ENCODE peak calls at places on chromosomes 2 and 18, in five cellular contexts. V is GM23248, E is neural progenitor cell, B is K562, J is astrocyte. K is an unnamed sample. For H4K20me1, the result is how much of the 10 kb centered on the place peaks cover.

GRCh38 chr2:84938194-84938879 is 32.6 kb upstream of the KCMF1 start:
- DNase-seq in B (no peak), V (peak), J (peak), E (no peak), K (peak)

GRCh38 chr2:219513787-219514186 is 495 bp upstream of the ASIC4 start:
- DNase-seq in J (no peak), E (no peak), B (no peak), V (no peak), K (no peak)

GRCh38 chr2:128380061-128380889 is 61.6 kb upstream of the HS6ST1 start:
- DNase-seq in J (no peak), E (no peak), V (no peak), B (no peak), K (no peak)

GRCh38 chr2:232749331-232749730 is 27.0 kb downstream of the KCNJ13 start:
- DNase-seq in E (no peak), V (no peak), B (no peak), J (no peak), K (no peak)

GRCh38 chr2:198776616-198777406 is 680.9 kb downstream of the SATB2 start:
- DNase-seq in V (no peak), B (no peak), J (no peak), E (no peak), K (no peak)

GRCh38 chr2:10909050-10909995 is 2.4 kb upstream of the KCNF1 start:
- DNase-seq in J (no peak), V (no peak), B (peak), E (peak), K (peak)

GRCh38 chr2:184646177-184646576 is 47.8 kb downstream of the ZNF804A start:
- DNase-seq in V (peak), E (peak), J (peak), B (no peak), K (peak)

GRCh38 chr2:130391872-130392670 is 36.2 kb downstream of the PTPN18 start:
- DNase-seq in E (no peak), V (peak), J (no peak), B (no peak), K (no peak)

GRCh38 chr2:106963893-106964292 is 77.9 kb upstream of the ST6GAL2 start:
- DNase-seq in J (no peak), B (no peak), E (no peak), V (no peak), K (no peak)

GRCh38 chr2:226661789-226662545 is 137.7 kb downstream of the IRS1 start:
- DNase-seq in E (no peak), V (peak), J (peak), B (peak), K (peak)

GRCh38 chr2:179050735-179051134 is 798 bp upstream of the CCDC141 start:
- DNase-seq in E (no peak), V (no peak), J (no peak), B (no peak), K (no peak)

GRCh38 chr2:232327089-232328037 is 51.2 kb upstream of the ALPP start:
- DNase-seq in J (peak), V (peak), B (peak), E (peak), K (peak)

GRCh38 chr2:119826370-119826961 is 66.7 kb downstream of the PTPN4 start:
- DNase-seq in B (peak), J (no peak), E (peak), V (peak), K (peak)

GRCh38 chr18:80148316-80149199 is 39.5 kb downstream of the ADNP2 start:
- DNase-seq in J (peak), B (no peak), E (no peak), V (peak), K (no peak)

GRCh38 chr2:38968021-38968420 is 78.3 kb downstream of the ARHGEF33 start:
- DNase-seq in E (no peak), V (no peak), J (no peak), B (no peak), K (no peak)

GRCh38 chr2:223060201-223060825 is 8.3 kb downstream of the KCNE4 start:
- DNase-seq in V (no peak), E (no peak), B (no peak), J (no peak), K (no peak)

GRCh38 chr2:161988589-161988988 is 85.4 kb downstream of the DPP4 start:
- DNase-seq in B (no peak), J (peak), E (peak), V (peak), K (peak)

GRCh38 chr2:161991991-161992390 is 82.0 kb downstream of the DPP4 start:
- DNase-seq in E (no peak), J (peak), B (no peak), V (no peak), K (peak)

GRCh38 chr2:161990036-161990435 is 84.0 kb downstream of the DPP4 start:
- DNase-seq in E (no peak), J (no peak), B (no peak), V (no peak), K (no peak)

GRCh38 chr2:161992526-161992925 is 81.5 kb downstream of the DPP4 start:
- DNase-seq in E (no peak), J (peak), B (no peak), V (no peak), K (no peak)

GRCh38 chr2:161990741-161991140 is 83.3 kb downstream of the DPP4 start:
- DNase-seq in B (no peak), J (peak), V (peak), E (no peak), K (peak)
- H4K20me1 ChIP-seq in B (under half), J (under half), V (under half), E (under half), K (under half)

GRCh38 chr2:73937103-73937885 is 10.6 kb downstream of the DGUOK start:
- DNase-seq in B (peak), V (no peak), J (peak), E (no peak), K (no peak)
- H4K20me1 ChIP-seq in B (under half), V (half or more), J (half or more), E (half or more), K (under half)

GRCh38 chr2:241645056-241645914 is 7.8 kb downstream of the ATG4B start:
- DNase-seq in B (no peak), V (no peak), E (no peak), J (no peak), K (no peak)
- H4K20me1 ChIP-seq in B (under half), V (under half), E (half or more), J (half or more), K (under half)

GRCh38 chr2:134201559-134201958 is 52.3 kb upstream of the MGAT5 start:
- DNase-seq in J (no peak), B (no peak), V (no peak), E (no peak), K (no peak)

GRCh38 chr2:134199123-134199522 is 54.7 kb upstream of the MGAT5 start:
- DNase-seq in V (no peak), E (no peak), B (no peak), J (no peak), K (no peak)

GRCh38 chr2:134198006-134198634 is 55.8 kb upstream of the MGAT5 start:
- DNase-seq in V (no peak), B (no peak), J (no peak), E (no peak), K (no peak)

GRCh38 chr2:134202361-134202760 is 51.5 kb upstream of the MGAT5 start:
- DNase-seq in J (no peak), V (peak), E (peak), B (no peak), K (no peak)

DNA sequence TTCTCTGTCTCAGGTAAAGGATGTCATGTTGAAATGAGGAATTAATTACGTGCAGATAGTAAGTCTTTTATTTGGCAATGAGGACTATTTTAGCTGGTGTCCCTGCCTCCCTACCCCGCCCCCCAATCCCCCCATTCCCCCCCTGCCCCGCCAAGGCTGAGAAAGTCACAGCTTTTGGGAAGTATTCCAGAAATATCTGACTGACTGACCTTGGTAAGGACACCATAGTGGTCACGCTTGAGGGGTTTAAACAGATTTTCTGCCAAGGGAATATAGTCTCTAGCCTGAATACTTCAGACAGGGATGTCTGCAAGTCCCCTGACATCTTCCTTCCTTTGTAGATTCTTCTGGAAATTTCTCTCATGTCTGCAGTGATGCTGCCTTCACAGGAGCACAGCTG is 53.8 kb upstream of the MGAT5 start:
- DNase-seq in B (no peak), V (no peak), J (no peak), E (no peak), K (no peak)
- H4K20me1 ChIP-seq in B (under half), V (under half), J (under half), E (under half), K (under half)

DNA sequence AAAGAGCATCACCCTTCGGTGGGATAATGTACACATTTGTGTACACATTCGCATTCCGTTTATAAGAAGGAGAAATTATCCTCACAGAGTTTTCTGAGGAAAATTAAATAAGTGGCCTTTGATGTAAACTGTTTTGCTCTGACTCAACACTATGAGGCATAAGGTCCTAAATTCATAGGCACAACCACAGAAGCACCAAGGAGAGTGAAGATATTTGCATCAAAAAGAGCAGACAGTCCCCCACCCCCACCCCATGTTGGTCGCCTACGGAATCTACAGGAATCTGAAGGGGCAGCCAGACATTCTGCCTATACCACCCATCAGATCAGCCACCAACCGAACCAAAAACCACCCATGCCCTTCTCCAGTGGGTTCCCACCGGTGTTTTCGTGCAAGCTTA is 33.0 kb downstream of the BCL11A start:
- DNase-seq in E (no peak), V (peak), J (peak), B (no peak), K (no peak)
- H4K20me1 ChIP-seq in E (under half), V (under half), J (under half), B (under half), K (under half)

GRCh38 chr2:204530464-204530805 is 14.8 kb upstream of the PARD3B start:
- DNase-seq in B (no peak), J (no peak), E (no peak), V (no peak), K (no peak)

GRCh38 chr2:204535764-204536163 is 9.5 kb upstream of the PARD3B start:
- DNase-seq in V (no peak), B (no peak), J (no peak), E (no peak), K (peak)

GRCh38 chr2:204529795-204530463 is 15.3 kb upstream of the PARD3B start:
- DNase-seq in E (no peak), V (no peak), B (no peak), J (no peak), K (no peak)

GRCh38 chr2:204535356-204535755 is 9.9 kb upstream of the PARD3B start:
- DNase-seq in V (no peak), J (no peak), E (no peak), B (no peak), K (no peak)

DNA sequence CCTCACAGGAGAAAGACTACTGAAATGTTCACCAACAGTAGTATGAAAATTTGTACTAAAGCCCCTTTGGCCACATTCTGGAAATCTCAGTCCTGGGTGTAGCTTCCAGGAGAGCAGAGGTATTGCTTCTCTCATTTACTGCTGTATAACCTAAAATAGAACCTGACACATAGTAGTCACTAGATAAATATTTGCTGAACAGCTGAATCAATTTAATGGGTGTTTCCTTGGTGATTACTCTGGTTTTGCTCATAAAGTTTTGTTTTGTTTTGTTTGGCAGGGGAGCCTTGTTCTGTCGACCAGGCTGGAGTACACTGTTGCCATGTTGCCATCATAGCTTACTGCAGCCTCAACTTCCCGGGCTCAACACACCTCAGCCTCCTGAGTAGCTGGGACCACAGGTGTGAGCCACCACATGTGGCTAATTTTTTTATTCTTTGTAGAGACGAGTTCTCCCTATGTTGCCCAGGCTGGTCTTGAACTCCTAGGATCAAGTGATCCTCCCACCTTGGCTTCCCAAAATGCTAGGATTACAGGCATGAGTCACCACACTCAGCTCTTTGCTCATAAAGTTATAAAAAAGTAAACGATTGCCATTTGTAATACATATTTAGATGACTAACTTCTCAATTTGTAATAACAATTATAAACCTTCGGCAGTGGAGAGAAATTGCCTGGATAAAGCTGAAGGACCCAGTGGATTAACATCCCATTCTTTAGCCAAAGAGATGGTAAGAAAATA is 11.5 kb upstream of the PARD3B start:
- DNase-seq in J (peak), E (no peak), V (peak), B (no peak), K (peak)
- H4K20me1 ChIP-seq in J (under half), E (under half), V (under half), B (under half), K (under half)

DNA sequence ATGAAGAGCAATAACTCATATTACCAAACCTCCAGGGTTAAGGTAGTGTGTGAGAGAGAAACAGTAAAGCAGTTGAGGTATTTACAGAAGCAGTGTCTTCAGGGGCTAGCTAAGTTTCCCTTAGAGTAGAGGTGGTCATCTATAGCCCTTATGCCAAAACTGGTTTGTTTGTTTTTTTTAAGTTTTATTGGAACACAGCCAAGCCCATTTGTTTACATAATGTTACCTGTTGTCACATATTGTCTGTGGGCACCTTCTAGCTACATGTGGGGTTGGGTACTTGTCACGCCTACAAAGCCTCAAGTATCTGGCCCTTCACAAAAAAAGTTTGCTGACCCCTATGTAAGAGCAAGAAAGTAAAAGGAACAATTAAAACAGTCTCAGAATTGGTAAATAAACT is 39.4 kb downstream of the ACTR2 start:
- DNase-seq in B (no peak), V (no peak), E (no peak), J (no peak), K (no peak)
- H4K20me1 ChIP-seq in B (under half), V (under half), E (under half), J (half or more), K (under half)

GRCh38 chr18:48614005-48614404 is 75.2 kb downstream of the CTIF start:
- DNase-seq in V (no peak), B (no peak), E (no peak), J (no peak), K (no peak)

GRCh38 chr18:48619016-48619415 is 80.2 kb downstream of the CTIF start:
- DNase-seq in V (no peak), B (no peak), E (no peak), J (no peak), K (no peak)

GRCh38 chr18:48619501-48619900 is 80.7 kb downstream of the CTIF start:
- DNase-seq in J (no peak), B (no peak), E (no peak), V (no peak), K (no peak)

GRCh38 chr18:48615566-48616401 is 77.0 kb downstream of the CTIF start:
- DNase-seq in J (no peak), V (no peak), B (no peak), E (no peak), K (no peak)

DNA sequence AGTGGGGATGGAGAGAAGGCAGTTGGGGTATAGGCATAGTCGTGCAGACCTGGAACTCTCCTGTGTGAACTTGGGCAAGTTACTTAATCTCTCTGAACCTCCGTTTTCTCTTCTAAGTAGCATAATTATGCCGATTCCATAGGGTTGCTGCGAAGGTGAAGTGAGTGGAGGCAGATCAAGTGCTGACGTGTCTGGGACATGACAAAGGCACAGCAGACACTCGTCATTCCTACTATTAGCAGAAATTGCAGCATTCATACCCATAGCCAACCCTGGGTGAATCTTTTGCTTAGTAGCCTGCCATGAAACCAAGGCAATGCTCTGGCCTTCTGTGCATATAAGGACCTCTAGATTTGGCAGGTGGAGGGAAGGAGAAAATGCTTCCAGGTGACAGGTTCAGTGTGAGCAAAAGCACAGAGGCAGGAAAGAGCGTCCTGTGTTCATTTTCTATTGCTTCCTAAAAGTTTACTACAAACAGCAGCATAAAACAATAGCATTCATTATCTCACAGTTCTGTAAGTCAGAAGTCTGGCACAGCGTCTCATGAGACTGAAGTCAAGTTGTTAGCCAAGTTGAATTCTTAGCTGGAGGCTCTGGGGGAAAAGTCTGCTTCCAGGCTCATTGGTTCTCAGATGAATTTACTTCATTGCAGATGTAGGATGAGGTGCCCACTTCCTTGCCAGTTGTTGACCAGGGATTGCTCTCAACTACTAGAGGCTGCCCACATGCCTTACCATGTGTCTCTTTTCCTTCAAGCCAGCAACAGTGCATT is 77.8 kb downstream of the CTIF start:
- DNase-seq in J (no peak), B (no peak), E (no peak), V (peak), K (no peak)
- H4K20me1 ChIP-seq in J (half or more), B (under half), E (under half), V (under half), K (under half)

K was measured in PC-3.